ENCODE peak calls at places on chromosomes 7 and 10, in nine cellular contexts. A, P, E, Z, N, W, Y, C and Q are unnamed samples.

GRCh38 chr7:7911339-7911738 is 57.3 kb upstream of the GLCCI1 start:
- DNase-seq in P (no peak), N (no peak), Y (no peak), E (no peak), C (no peak), Z (peak), W (peak), A (no peak), Q (no peak)

GRCh38 chr10:28463676-28464395 is 69.1 kb upstream of the WAC start:
- DNase-seq in A (no peak), C (no peak), E (no peak), W (no peak), Y (peak), N (no peak), P (no peak), Z (no peak), Q (no peak)

GRCh38 chr7:31073486-31074383 is 21.6 kb downstream of the ADCYAP1R1 start:
- DNase-seq in W (no peak), C (no peak), P (no peak), E (no peak), Z (no peak), A (no peak), N (no peak), Y (no peak), Q (no peak)

GRCh38 chr7:99543081-99543671 is 8.7 kb downstream of the FAM200A start:
- DNase-seq in P (no peak), W (no peak), Y (no peak), Z (no peak), A (no peak), N (no peak), C (no peak), E (no peak), Q (no peak)

GRCh38 chr7:117019786-117020604 is 66.7 kb downstream of the ST7 start:
- DNase-seq in N (peak), A (peak), E (no peak), Y (peak), C (peak), Z (no peak), W (peak), P (no peak), Q (peak)

GRCh38 chr10:30392564-30392990 is 41.4 kb upstream of the MAP3K8 start:
- DNase-seq in P (peak), A (peak), N (peak), E (peak), C (peak), Y (peak), W (peak), Z (no peak), Q (peak)

GRCh38 chr7:103547451-103548284 is 101.7 kb upstream of the SLC26A5 start:
- DNase-seq in C (no peak), Y (no peak), Z (no peak), N (no peak), W (no peak), A (no peak), E (no peak), P (no peak), Q (no peak)

GRCh38 chr10:24762966-24763623 is 39.4 kb upstream of the ARHGAP21 start:
- DNase-seq in W (peak), A (no peak), Y (no peak), P (no peak), E (no peak), C (no peak), N (no peak), Z (peak), Q (no peak)

GRCh38 chr7:128842674-128843641 is 12.8 kb downstream of the FLNC start:
- DNase-seq in C (no peak), A (no peak), N (no peak), E (no peak), P (no peak), Y (no peak), W (no peak), Z (no peak), Q (peak)

GRCh38 chr10:30058111-30058510 is 1.3 kb downstream of the JCAD start:
- DNase-seq in Z (no peak), Y (no peak), P (no peak), W (no peak), N (no peak), E (no peak), C (no peak), A (peak), Q (no peak)

GRCh38 chr10:113108180-113108835 is 158.3 kb downstream of the TCF7L2 start:
- DNase-seq in Z (no peak), W (no peak), A (no peak), Y (no peak), E (peak), P (peak), C (no peak), N (no peak), Q (no peak)